ENCODE peak calls at places on chromosomes 2 and 18, in five cellular contexts. P is iPS DF 6.9, E is T1000, O is activated T-cell treated with anti-CD3 and anti-CD28 coated beads for 1 hour, F is thoracic aorta. R is an unnamed sample.

GRCh38 chr2:88003074-88003755 is 13.1 kb downstream of the RNU2-63P start:
- DNase-seq in P (no peak), E (no peak), F (no peak), O (no peak), R (no peak)

GRCh38 chr2:7119504-7119835 is 202.3 kb downstream of the RNF144A start:
- DNase-seq in E (no peak), P (no peak), O (no peak), F (no peak), R (no peak)

GRCh38 chr2:36523153-36523552 is 74.8 kb downstream of the FEZ2 start:
- DNase-seq in E (no peak), O (no peak), F (no peak), P (no peak), R (no peak)

GRCh38 chr2:8630676-8631464 is 51.0 kb upstream of the ID2 start:
- DNase-seq in F (no peak), E (no peak), O (no peak), P (no peak), R (no peak)

GRCh38 chr2:134141598-134142340 is 112.1 kb upstream of the MGAT5 start:
- DNase-seq in E (no peak), P (no peak), O (no peak), F (no peak), R (no peak)

GRCh38 chr18:21452808-21453511 is 147.5 kb downstream of the ESCO1 start:
- DNase-seq in E (no peak), P (no peak), O (no peak), F (no peak), R (no peak)

GRCh38 chr2:204486855-204487254 is 58.4 kb upstream of the PARD3B start:
- DNase-seq in P (no peak), F (no peak), E (no peak), O (no peak), R (no peak)

GRCh38 chr2:29223851-29224692 is 108.9 kb downstream of the CLIP4 start:
- DNase-seq in F (no peak), E (peak), O (no peak), P (no peak), R (no peak)

GRCh38 chr2:145615626-145616025 is 1095.7 kb upstream of the ZEB2 start:
- DNase-seq in P (no peak), F (no peak), E (no peak), O (no peak), R (no peak)

GRCh38 chr2:26052731-26053130 is 18.8 kb downstream of the RAB10 start:
- DNase-seq in F (no peak), O (no peak), E (no peak), P (no peak), R (no peak)

GRCh38 chr2:134127496-134127895 is 126.4 kb upstream of the MGAT5 start:
- DNase-seq in E (no peak), O (peak), P (no peak), F (no peak), R (no peak)

GRCh38 chr2:196101325-196101981 is 32.8 kb upstream of the DNAH7 start:
- DNase-seq in P (no peak), E (no peak), F (no peak), O (no peak), R (no peak)

GRCh38 chr2:3827673-3828575 is 124.5 kb downstream of the DCDC2C start:
- DNase-seq in O (no peak), F (no peak), E (no peak), P (no peak), R (no peak)

GRCh38 chr18:49486959-49487710 is at the start of gene C18orf32:
- DNase-seq in O (peak), P (peak), E (peak), F (peak), R (peak)

GRCh38 chr2:19669126-19669525 is 232.7 kb downstream of the TTC32 start:
- DNase-seq in P (no peak), F (no peak), O (no peak), E (no peak), R (no peak)

GRCh38 chr2:38935568-38936172 is 46.0 kb downstream of the ARHGEF33 start:
- DNase-seq in E (no peak), P (no peak), F (no peak), O (no peak), R (no peak)

R was measured in left ventricle myocardium inferior.